ENCODE peak calls at places on chromosomes 7 and 10, in ten cellular contexts. P, X, S, Q, Z, C, A, U, D and N are unnamed samples.
A peak's percentile ranks its signal among the peaks of the same experiment; 100 is the strongest.

GRCh38 chr7:117401293-117402002 is 25.8 kb downstream of the ASZ1 start:
- DNase-seq in P (no peak), S (peak; percentile 18), A (no peak), X (no peak), Q (no peak), U (no peak), Z (no peak), C (no peak), D (no peak), N (no peak)

GRCh38 chr10:75441682-75442081 is 10.3 kb downstream of the LRMDA start:
- DNase-seq in C (no peak), A (no peak), X (no peak), S (no peak), P (no peak), U (no peak), Q (no peak), Z (no peak), D (no peak), N (no peak)

GRCh38 chr10:13636776-13637175 is 50.0 kb downstream of the PRPF18 start:
- DNase-seq in C (no peak), Z (no peak), A (no peak), Q (no peak), U (no peak), S (no peak), D (no peak), X (no peak), P (no peak), N (no peak)

GRCh38 chr10:118102116-118102515 is 55.4 kb upstream of the RAB11FIP2 start:
- DNase-seq in X (no peak), Z (no peak), P (no peak), A (no peak), U (no peak), S (no peak), Q (no peak), D (no peak), C (no peak), N (no peak)

GRCh38 chr10:79266543-79267312 is 80.5 kb upstream of the PPIF start:
- DNase-seq in P (peak; percentile 78), X (peak; percentile 97), C (peak; percentile 67), Q (no peak), D (peak; percentile 62), U (no peak), Z (peak; percentile 38), S (no peak), A (peak; percentile 58), N (no peak)

GRCh38 chr7:28891192-28891872 is 66.8 kb downstream of the TRIL start:
- DNase-seq in X (no peak), U (peak; percentile 81), Z (no peak), S (no peak), A (no peak), D (no peak), C (no peak), Q (no peak), P (no peak), N (no peak)

GRCh38 chr10:73655257-73655989 is 406 bp downstream of the SYNPO2L start:
- DNase-seq in Z (no peak), X (no peak), Q (no peak), A (no peak), U (no peak), P (peak; percentile 48), D (no peak), S (no peak), C (no peak), N (no peak)

GRCh38 chr7:41816111-41816510 is 113.2 kb upstream of the INHBA start:
- DNase-seq in S (no peak), C (peak; percentile 2), P (no peak), U (no peak), Z (no peak), X (peak; percentile 48), D (no peak), A (no peak), Q (no peak), N (no peak)

GRCh38 chr10:111161109-111161874 is 84.5 kb downstream of the ADRA2A start:
- DNase-seq in S (no peak), Z (no peak), U (no peak), Q (no peak), C (no peak), P (no peak), A (no peak), D (no peak), X (no peak), N (no peak)